ENCODE peak calls at places on chromosome X, in seven cellular contexts. A, H, Y, P, V, E and S are unnamed samples.

GRCh38 chrX:9952313-9952712 is 14.8 kb upstream of the CLDN34 start:
- DNase-seq in Y (no peak), A (no peak), P (no peak), V (no peak), H (no peak), E (no peak), S (no peak)

GRCh38 chrX:100995469-100995868 is 26.0 kb downstream of the ARL13A start:
- DNase-seq in E (peak; percentile 9), V (no peak), Y (peak; percentile 38), H (no peak), A (no peak), P (peak; percentile 56), S (no peak)

GRCh38 chrX:131237363-131237762 is 51.7 kb downstream of the IGSF1 start:
- DNase-seq in P (no peak), V (no peak), A (no peak), H (no peak), E (no peak), Y (no peak), S (no peak)

GRCh38 chrX:74325130-74326059 is 21.4 kb downstream of the ZCCHC13 start:
- DNase-seq in A (no peak), E (no peak), P (no peak), V (no peak), Y (no peak), H (peak; percentile 94), S (peak; percentile 34)

GRCh38 chrX:42050345-42050744 is 127.0 kb upstream of the CASK start:
- DNase-seq in H (no peak), P (no peak), A (no peak), E (no peak), Y (no peak), V (no peak), S (no peak)

GRCh38 chrX:153775631-153776595 is 4.9 kb upstream of the SRPK3 start:
- DNase-seq in H (no peak), A (no peak), Y (no peak), P (no peak), E (no peak), V (no peak), S (no peak)

GRCh38 chrX:13471269-13471668 is 98.1 kb upstream of the EGFL6 start:
- DNase-seq in Y (no peak), P (no peak), E (no peak), H (peak; percentile 41), V (no peak), A (no peak), S (peak; percentile 39)

GRCh38 chrX:30741545-30741944 is 88.3 kb downstream of the GK start:
- DNase-seq in H (no peak), P (no peak), Y (no peak), V (no peak), E (no peak), A (no peak), S (peak; percentile 71)

GRCh38 chrX:10531927-10532326 is 88.5 kb downstream of the MID1 start:
- DNase-seq in V (no peak), Y (no peak), P (no peak), E (no peak), H (no peak), A (no peak), S (no peak)

GRCh38 chrX:133586443-133586842 is 171.2 kb upstream of the GPC4 start:
- DNase-seq in E (no peak), P (no peak), V (no peak), H (no peak), Y (no peak), A (no peak), S (no peak)

GRCh38 chrX:122272011-122272410 is 912.1 kb upstream of the GRIA3 start:
- DNase-seq in H (no peak), V (no peak), Y (no peak), E (no peak), P (no peak), A (no peak), S (no peak)

GRCh38 chrX:67480789-67481188 is 63.0 kb upstream of the AR start:
- DNase-seq in A (no peak), E (no peak), V (no peak), H (no peak), P (no peak), Y (no peak), S (no peak)

GRCh38 chrX:37380920-37381319 is 31.8 kb downstream of the PRRG1 start:
- DNase-seq in V (no peak), A (no peak), Y (no peak), E (no peak), P (peak; percentile 77), H (no peak), S (no peak)

GRCh38 chrX:118679290-118679689 is 48.1 kb upstream of the IL13RA1 start:
- DNase-seq in H (no peak), V (no peak), P (no peak), A (no peak), Y (peak; percentile 2), E (no peak), S (no peak)

GRCh38 chrX:138191998-138192397 is 519.5 kb downstream of the FGF13 start:
- DNase-seq in H (peak; percentile 29), E (no peak), V (no peak), A (peak; percentile 15), P (peak; percentile 11), Y (peak; percentile 70), S (peak; percentile 64)

GRCh38 chrX:74118503-74118902 is 185.5 kb upstream of the ZCCHC13 start:
- DNase-seq in V (no peak), E (peak; percentile 87), Y (no peak), H (no peak), P (no peak), A (no peak), S (no peak)

GRCh38 chrX:46811101-46811500 is 25.7 kb upstream of the RP2 start:
- DNase-seq in H (no peak), A (no peak), Y (no peak), P (no peak), V (no peak), E (no peak), S (no peak)

DNA sequence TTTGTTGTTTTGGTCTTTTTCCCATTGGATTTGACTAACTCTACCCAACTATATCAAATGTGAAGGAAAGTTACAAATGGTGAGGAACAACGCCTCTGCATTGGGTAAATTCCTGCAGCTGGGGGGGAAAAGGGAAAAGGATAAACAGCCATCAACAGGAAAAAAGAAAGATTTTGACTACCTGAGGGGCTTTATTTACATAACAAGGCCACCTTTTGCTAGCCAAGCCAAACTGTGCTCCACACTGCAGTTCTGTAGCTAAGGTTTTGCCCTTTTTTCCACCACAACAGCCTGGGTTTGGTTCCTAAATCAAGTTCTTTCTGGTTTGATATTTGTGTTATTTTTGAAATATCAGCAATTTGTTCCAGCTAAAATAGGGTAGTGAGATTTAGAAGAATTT is 40.8 kb downstream of the RHOXF2B start:
- DNase-seq in P (no peak), A (no peak), H (no peak), E (no peak), V (no peak), Y (no peak), S (no peak)
- H3K27ac ChIP-seq in P (no peak overlapping the region), A (peak overlapping the region; percentile 85), H (no peak overlapping the region), E (peak overlapping the region; percentile 97), V (no peak overlapping the region), Y (no peak overlapping the region), S (no peak overlapping the region)

GRCh38 chrX:41024755-41025154 is 60.5 kb upstream of the USP9X start:
- DNase-seq in P (no peak), V (no peak), E (no peak), Y (no peak), A (no peak), H (no peak), S (no peak)

GRCh38 chrX:41025926-41026325 is 59.3 kb upstream of the USP9X start:
- DNase-seq in Y (peak; percentile 43), P (peak; percentile 7), A (no peak), H (peak; percentile 60), V (no peak), E (no peak), S (peak; percentile 70)

GRCh38 chrX:41022579-41022978 is 62.7 kb upstream of the USP9X start:
- DNase-seq in E (no peak), P (peak; percentile 39), V (no peak), H (no peak), Y (no peak), A (no peak), S (no peak)

GRCh38 chrX:41026326-41027136 is 58.7 kb upstream of the USP9X start:
- DNase-seq in E (no peak), A (no peak), P (no peak), Y (peak; percentile 41), V (no peak), H (peak; percentile 53), S (peak; percentile 37)

DNA sequence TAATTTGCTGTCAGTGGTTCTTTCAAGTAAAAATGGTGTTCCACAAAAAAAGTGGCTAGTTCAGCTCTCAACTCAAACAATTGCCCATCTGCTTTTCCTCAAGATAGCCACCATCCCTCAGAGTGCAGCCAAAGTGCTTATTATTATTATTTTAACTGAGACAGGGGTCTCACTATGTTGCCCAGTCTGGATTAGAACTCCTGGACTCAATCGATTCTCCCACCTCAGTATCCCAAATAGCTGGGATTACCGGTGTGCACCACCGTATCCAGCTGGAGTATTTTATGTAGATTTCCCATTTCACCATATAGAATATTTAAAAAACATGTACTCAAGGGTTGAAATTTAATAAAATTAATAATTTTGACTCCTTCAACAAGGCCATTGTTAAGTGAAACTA is 62.1 kb upstream of the USP9X start:
- DNase-seq in H (no peak), A (no peak), Y (no peak), P (no peak), E (no peak), V (no peak), S (no peak)
- H3K27ac ChIP-seq in H (no peak overlapping the region), A (no peak overlapping the region), Y (no peak overlapping the region), P (no peak overlapping the region), E (no peak overlapping the region), V (no peak overlapping the region), S (no peak overlapping the region)

DNA sequence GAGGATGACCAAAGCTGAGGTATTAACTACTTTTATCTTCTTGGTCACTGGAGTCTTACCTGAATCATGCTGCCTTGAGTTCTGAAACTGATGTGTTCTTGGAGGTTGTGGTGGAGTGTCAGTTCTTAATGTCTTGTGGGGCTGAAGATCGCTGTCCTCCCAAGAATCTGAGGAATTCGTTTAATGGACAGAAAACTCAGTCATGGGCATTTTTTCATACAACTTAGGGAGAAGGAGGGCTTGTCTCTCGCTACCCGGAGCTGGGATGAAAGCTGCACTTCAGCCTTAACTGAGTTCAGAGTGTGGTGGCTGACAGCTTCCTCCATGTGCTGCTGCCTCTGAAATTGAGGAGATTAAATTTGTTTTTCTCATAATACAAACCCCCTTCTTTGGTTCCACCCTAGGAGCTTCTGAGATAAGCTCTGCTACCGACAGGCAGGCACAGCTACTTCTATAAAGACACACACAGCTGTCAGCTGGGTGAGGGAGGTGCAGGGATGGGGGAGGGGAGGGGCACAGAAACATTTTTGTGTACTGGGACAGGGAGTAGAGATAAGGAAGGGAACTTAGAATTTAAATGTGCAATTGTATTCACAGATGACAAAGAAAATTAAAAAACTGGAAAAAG is 30.8 kb downstream of the RBBP7 start:
- DNase-seq in P (no peak), H (no peak), E (no peak), Y (no peak), V (no peak), A (no peak), S (peak; percentile 8)
- H3K27ac ChIP-seq in P (peak overlapping the region; percentile 61), H (no peak overlapping the region), E (no peak overlapping the region), Y (peak overlapping the region; percentile 69), V (peak overlapping the region; percentile 53), A (no peak overlapping the region), S (no peak overlapping the region)

DNA sequence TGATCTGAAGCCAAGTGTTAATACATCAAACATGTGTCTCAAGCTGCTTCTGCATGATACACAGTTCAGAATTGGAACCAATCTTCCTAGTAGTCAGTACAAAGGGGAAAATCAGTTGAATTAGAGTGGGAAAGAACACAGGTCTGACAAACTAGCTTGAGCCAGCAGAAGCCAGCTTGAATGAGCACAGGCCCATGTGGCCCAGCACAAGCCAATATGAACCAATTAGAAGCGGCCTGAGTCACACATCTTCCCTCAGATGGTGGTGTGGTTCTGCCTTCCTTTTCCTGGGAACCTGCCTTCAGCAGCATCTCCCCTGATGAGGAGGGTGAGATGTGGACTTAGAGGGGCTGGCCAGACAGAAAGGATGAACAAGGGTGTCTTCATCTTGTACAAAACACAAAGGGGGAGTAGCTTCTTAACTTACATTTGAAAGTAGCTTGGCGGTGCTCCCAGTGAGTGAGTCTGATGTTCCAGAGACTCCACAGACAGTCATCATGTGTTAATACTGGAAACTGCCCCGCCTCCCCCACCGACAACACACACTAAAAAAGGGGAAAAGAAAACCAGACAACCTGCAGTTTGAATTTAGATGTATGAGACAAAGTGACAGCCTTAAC is 72.0 kb downstream of the FRMPD4 start:
- DNase-seq in H (no peak), E (no peak), A (no peak), V (no peak), Y (no peak), P (peak; percentile 47), S (no peak)
- H3K27ac ChIP-seq in H (no peak overlapping the region), E (peak overlapping the region; percentile 17), A (no peak overlapping the region), V (no peak overlapping the region), Y (no peak overlapping the region), P (peak overlapping the region; percentile 60), S (no peak overlapping the region)